ENCODE peak calls at places on chromosome 1, in six cellular contexts. X is stimulated activated CD8-positive, alpha-beta memory T cell treated with anti-CD3 and anti-CD28 coated beads, Interleukin-4, amount 100 ng/mL, for 1 hour; A is HT1080; W is CD4-positive, alpha-beta T cell; V is psoas muscle; B is fibroblast of the conjunctiva. Y is an unnamed sample.

GRCh38 chr1:6634278-6635052 is 9.8 kb downstream of the THAP3 start:
- DNase-seq in B (no peak), A (peak), X (no peak), V (peak), W (no peak), Y (no peak)

GRCh38 chr1:205916541-205916940 is 26.7 kb downstream of the SLC26A9 start:
- DNase-seq in W (no peak), X (no peak), V (no peak), A (peak), B (no peak), Y (no peak)

GRCh38 chr1:205700865-205701401 is 20.6 kb upstream of the SLC45A3 start:
- DNase-seq in A (peak), W (no peak), V (no peak), B (no peak), X (no peak), Y (no peak)

GRCh38 chr1:11273595-11274234 is 717 bp downstream of the UBIAD1 start:
- DNase-seq in W (peak), X (no peak), B (no peak), V (no peak), A (peak), Y (no peak)

GRCh38 chr1:172980456-172980855 is 70.3 kb downstream of the TNFSF18 start:
- DNase-seq in X (no peak), V (no peak), A (peak), B (no peak), W (no peak), Y (no peak)

GRCh38 chr1:26280333-26281042 is 602 bp downstream of the SH3BGRL3 start:
- DNase-seq in V (no peak), X (no peak), A (peak), W (no peak), B (no peak), Y (no peak)

GRCh38 chr1:226964068-226964425 is 24.0 kb downstream of the COQ8A start:
- DNase-seq in V (peak), A (no peak), B (no peak), W (no peak), X (no peak), Y (no peak)

GRCh38 chr1:201468501-201468843 is 516 bp downstream of the PHLDA3 start:
- DNase-seq in A (no peak), W (no peak), B (no peak), V (peak), X (no peak), Y (no peak)

GRCh38 chr1:18743233-18743632 is 112.6 kb downstream of the PAX7 start:
- DNase-seq in W (no peak), X (no peak), A (no peak), B (no peak), V (no peak), Y (no peak)

GRCh38 chr1:181128592-181129497 is 40.3 kb downstream of the IER5 start:
- DNase-seq in W (no peak), V (no peak), X (no peak), B (no peak), A (no peak), Y (no peak)

GRCh38 chr1:151222130-151222529 is 23.8 kb downstream of the PIP5K1A start:
- DNase-seq in A (no peak), X (no peak), V (no peak), B (no peak), W (no peak), Y (no peak)

GRCh38 chr1:215079456-215079855 is 3.1 kb upstream of the KCNK2 start:
- DNase-seq in A (no peak), W (no peak), V (no peak), X (no peak), B (no peak), Y (no peak)

GRCh38 chr1:219567341-219567947 is 45.5 kb downstream of the ZC3H11B start:
- DNase-seq in V (no peak), X (no peak), W (no peak), A (peak), B (peak), Y (peak)

GRCh38 chr1:189662190-189662589 is 815.5 kb downstream of the BRINP3 start:
- DNase-seq in B (no peak), V (no peak), W (no peak), A (peak), X (no peak), Y (no peak)

GRCh38 chr1:51048021-51048420 is 54.0 kb upstream of the C1orf185 start:
- DNase-seq in V (no peak), B (no peak), X (no peak), A (no peak), W (no peak), Y (no peak)

GRCh38 chr1:117447661-117448060 is 80.4 kb downstream of the MAN1A2 start:
- DNase-seq in X (no peak), A (no peak), V (no peak), B (no peak), W (no peak), Y (no peak)

GRCh38 chr1:163427336-163427735 is 105.6 kb downstream of the NUF2 start:
- DNase-seq in X (no peak), W (no peak), B (no peak), A (no peak), V (no peak), Y (no peak)

GRCh38 chr1:165854101-165854845 is 26.9 kb downstream of the UCK2 start:
- DNase-seq in V (no peak), X (no peak), A (peak), B (peak), W (no peak), Y (peak)

Y was measured in astrocyte of the cerebellum.